ENCODE peak calls at places on chromosomes 1 and 21, in six cellular contexts. Z, O, T, N, F and U are unnamed samples.

GRCh38 chr1:212013672-212014071 is 21.7 kb downstream of the INTS7 start:
- DNase-seq in Z (no peak), F (no peak), N (no peak), O (no peak), T (no peak), U (no peak)

GRCh38 chr1:229883504-229884200 is 183.4 kb upstream of the GALNT2 start:
- DNase-seq in Z (no peak), F (no peak), O (no peak), N (no peak), T (no peak), U (no peak)

GRCh38 chr21:37915941-37916794 is at the start of gene KCNJ6:
- DNase-seq in N (peak; percentile 87), Z (peak; percentile 79), O (no peak), F (peak; percentile 85), T (peak; percentile 28), U (no peak)

GRCh38 chr1:201610806-201611205 is 71.9 kb downstream of the NAV1 start:
- DNase-seq in O (no peak), T (no peak), N (no peak), F (peak; percentile 24), Z (no peak), U (no peak)

GRCh38 chr1:185768371-185768770 is 34.2 kb downstream of the HMCN1 start:
- DNase-seq in Z (no peak), O (no peak), N (no peak), F (no peak), T (no peak), U (no peak)

GRCh38 chr1:64033667-64034215 is 169.7 kb upstream of the UBE2U start:
- DNase-seq in O (no peak), Z (no peak), N (no peak), F (no peak), T (no peak), U (peak; percentile 45)

GRCh38 chr21:37582613-37583012 is 216.0 kb downstream of the DYRK1A start:
- DNase-seq in F (peak; percentile 41), T (peak; percentile 33), N (no peak), O (no peak), Z (peak; percentile 69), U (peak; percentile 29)

GRCh38 chr1:67307251-67308060 is at the start of gene IL12RB2:
- DNase-seq in N (peak; percentile 36), F (no peak), T (peak; percentile 52), Z (no peak), O (no peak), U (no peak)